ENCODE peak calls at places on chromosomes 16 and 17, in ten cellular contexts. One of them, this sample, is unnamed.

GRCh38 chr16:35485915-35486314 is 2026.5 kb downstream of the TP53TG3F start:
- DNase-seq in AG04449: no peak
- DNase-seq in fibroblast of the aortic adventitia: no peak
- DNase-seq in A549: no peak
- DNase-seq in mammary epithelial cell: no peak
- DNase-seq in endothelial cell: no peak
- DNase-seq in cardiac fibroblast: no peak
- DNase-seq in glutamatergic neuron: no peak
- DNase-seq in WTC11: no peak
- DNase-seq in prostate gland: no peak
- DNase-seq in this sample: no peak

GRCh38 chr16:19285431-19285830 is at the start of gene CLEC19A:
- DNase-seq in mammary epithelial cell: no peak
- DNase-seq in WTC11: no peak
- DNase-seq in endothelial cell: no peak
- DNase-seq in prostate gland: no peak
- DNase-seq in glutamatergic neuron: no peak
- DNase-seq in fibroblast of the aortic adventitia: no peak
- DNase-seq in AG04449: no peak
- DNase-seq in A549: no peak
- DNase-seq in cardiac fibroblast: no peak
- DNase-seq in this sample: no peak

GRCh38 chr16:24609740-24610420 is 70.5 kb downstream of the RBBP6 start:
- DNase-seq in endothelial cell: peak; percentile 31
- DNase-seq in fibroblast of the aortic adventitia: peak; percentile 68
- DNase-seq in A549: no peak
- DNase-seq in WTC11: peak; percentile 52
- DNase-seq in glutamatergic neuron: peak; percentile 76
- DNase-seq in cardiac fibroblast: peak; percentile 73
- DNase-seq in AG04449: no peak
- DNase-seq in mammary epithelial cell: peak; percentile 36
- DNase-seq in prostate gland: peak; percentile 10
- DNase-seq in this sample: peak; percentile 53

GRCh38 chr16:3587547-3588110 is 10.4 kb upstream of the NLRC3 start:
- DNase-seq in WTC11: no peak
- DNase-seq in endothelial cell: no peak
- DNase-seq in cardiac fibroblast: no peak
- DNase-seq in fibroblast of the aortic adventitia: no peak
- DNase-seq in mammary epithelial cell: no peak
- DNase-seq in A549: no peak
- DNase-seq in glutamatergic neuron: no peak
- DNase-seq in prostate gland: no peak
- DNase-seq in AG04449: no peak
- DNase-seq in this sample: no peak

GRCh38 chr16:89922477-89922883 is 662 bp upstream of the TUBB3 start:
- DNase-seq in endothelial cell: peak; percentile 53
- DNase-seq in fibroblast of the aortic adventitia: peak; percentile 89
- DNase-seq in AG04449: peak; percentile 62
- DNase-seq in A549: peak; percentile 93
- DNase-seq in mammary epithelial cell: peak; percentile 78
- DNase-seq in prostate gland: no peak
- DNase-seq in cardiac fibroblast: peak; percentile 93
- DNase-seq in WTC11: peak; percentile 63
- DNase-seq in glutamatergic neuron: peak; percentile 95
- DNase-seq in this sample: peak; percentile 89

GRCh38 chr16:12173121-12173520 is 196.6 kb downstream of the SNX29 start:
- DNase-seq in prostate gland: no peak
- DNase-seq in mammary epithelial cell: no peak
- DNase-seq in glutamatergic neuron: no peak
- DNase-seq in cardiac fibroblast: no peak
- DNase-seq in AG04449: no peak
- DNase-seq in endothelial cell: no peak
- DNase-seq in A549: no peak
- DNase-seq in WTC11: no peak
- DNase-seq in fibroblast of the aortic adventitia: no peak
- DNase-seq in this sample: no peak

GRCh38 chr16:78762222-78762621 is 662.8 kb downstream of the WWOX start:
- DNase-seq in fibroblast of the aortic adventitia: no peak
- DNase-seq in endothelial cell: no peak
- DNase-seq in cardiac fibroblast: no peak
- DNase-seq in glutamatergic neuron: no peak
- DNase-seq in A549: no peak
- DNase-seq in mammary epithelial cell: no peak
- DNase-seq in AG04449: no peak
- DNase-seq in prostate gland: no peak
- DNase-seq in WTC11: no peak
- DNase-seq in this sample: no peak

GRCh38 chr17:38743556-38744171 is 4.5 kb downstream of the PCGF2 start:
- DNase-seq in glutamatergic neuron: no peak
- DNase-seq in mammary epithelial cell: no peak
- DNase-seq in WTC11: no peak
- DNase-seq in A549: no peak
- DNase-seq in AG04449: no peak
- DNase-seq in endothelial cell: no peak
- DNase-seq in prostate gland: no peak
- DNase-seq in fibroblast of the aortic adventitia: no peak
- DNase-seq in cardiac fibroblast: no peak
- DNase-seq in this sample: no peak

GRCh38 chr17:82228842-82229685 is at the start of gene SLC16A3:
- DNase-seq in mammary epithelial cell: peak; percentile 67
- DNase-seq in fibroblast of the aortic adventitia: peak; percentile 68
- DNase-seq in prostate gland: no peak
- DNase-seq in A549: peak; percentile 66
- DNase-seq in glutamatergic neuron: no peak
- DNase-seq in cardiac fibroblast: peak; percentile 88
- DNase-seq in endothelial cell: peak; percentile 62
- DNase-seq in AG04449: no peak
- DNase-seq in WTC11: peak; percentile 49
- DNase-seq in this sample: no peak

GRCh38 chr17:31524926-31525800 is 133.7 kb downstream of the RAB11FIP4 start:
- DNase-seq in A549: peak; percentile 87
- DNase-seq in endothelial cell: peak; percentile 97
- DNase-seq in fibroblast of the aortic adventitia: peak; percentile 96
- DNase-seq in mammary epithelial cell: peak; percentile 81
- DNase-seq in cardiac fibroblast: peak; percentile 96
- DNase-seq in AG04449: peak; percentile 80
- DNase-seq in WTC11: peak; percentile 97
- DNase-seq in prostate gland: peak; percentile 87
- DNase-seq in glutamatergic neuron: peak; percentile 95
- DNase-seq in this sample: peak; percentile 98

GRCh38 chr17:31523862-31524730 is 132.6 kb downstream of the RAB11FIP4 start:
- DNase-seq in WTC11: no peak
- DNase-seq in A549: no peak
- DNase-seq in AG04449: no peak
- DNase-seq in cardiac fibroblast: no peak
- DNase-seq in glutamatergic neuron: peak; percentile 22
- DNase-seq in mammary epithelial cell: no peak
- DNase-seq in endothelial cell: no peak
- DNase-seq in fibroblast of the aortic adventitia: no peak
- DNase-seq in prostate gland: no peak
- DNase-seq in this sample: no peak

GRCh38 chr17:31522284-31522931 is 130.9 kb downstream of the RAB11FIP4 start:
- DNase-seq in prostate gland: no peak
- DNase-seq in fibroblast of the aortic adventitia: no peak
- DNase-seq in A549: no peak
- DNase-seq in glutamatergic neuron: peak; percentile 11
- DNase-seq in mammary epithelial cell: no peak
- DNase-seq in AG04449: no peak
- DNase-seq in endothelial cell: no peak
- DNase-seq in cardiac fibroblast: no peak
- DNase-seq in WTC11: no peak
- DNase-seq in this sample: no peak

GRCh38 chr17:31521632-31522283 is 130.3 kb downstream of the RAB11FIP4 start:
- DNase-seq in endothelial cell: no peak
- DNase-seq in cardiac fibroblast: no peak
- DNase-seq in glutamatergic neuron: peak; percentile 4
- DNase-seq in fibroblast of the aortic adventitia: no peak
- DNase-seq in A549: no peak
- DNase-seq in AG04449: no peak
- DNase-seq in prostate gland: no peak
- DNase-seq in WTC11: no peak
- DNase-seq in mammary epithelial cell: no peak
- DNase-seq in this sample: no peak

GRCh38 chr17:31522987-31523495 is 131.6 kb downstream of the RAB11FIP4 start:
- DNase-seq in fibroblast of the aortic adventitia: no peak
- DNase-seq in cardiac fibroblast: no peak
- DNase-seq in prostate gland: no peak
- DNase-seq in endothelial cell: no peak
- DNase-seq in A549: no peak
- DNase-seq in glutamatergic neuron: peak; percentile 5
- DNase-seq in AG04449: no peak
- DNase-seq in WTC11: no peak
- DNase-seq in mammary epithelial cell: no peak
- DNase-seq in this sample: no peak
- TF ChIP-seq CTCF in fibroblast of the aortic adventitia: no peak
- TF ChIP-seq CTCF in cardiac fibroblast: no peak
- TF ChIP-seq CTCF in prostate gland: no peak
- TF ChIP-seq CTCF in endothelial cell: no peak
- TF ChIP-seq CTCF in A549: no peak
- TF ChIP-seq CTCF in glutamatergic neuron: no peak
- TF ChIP-seq CTCF in AG04449: no peak
- TF ChIP-seq CTCF in WTC11: no peak
- TF ChIP-seq CTCF in mammary epithelial cell: no peak
- TF ChIP-seq CTCF in this sample: no peak

DNA sequence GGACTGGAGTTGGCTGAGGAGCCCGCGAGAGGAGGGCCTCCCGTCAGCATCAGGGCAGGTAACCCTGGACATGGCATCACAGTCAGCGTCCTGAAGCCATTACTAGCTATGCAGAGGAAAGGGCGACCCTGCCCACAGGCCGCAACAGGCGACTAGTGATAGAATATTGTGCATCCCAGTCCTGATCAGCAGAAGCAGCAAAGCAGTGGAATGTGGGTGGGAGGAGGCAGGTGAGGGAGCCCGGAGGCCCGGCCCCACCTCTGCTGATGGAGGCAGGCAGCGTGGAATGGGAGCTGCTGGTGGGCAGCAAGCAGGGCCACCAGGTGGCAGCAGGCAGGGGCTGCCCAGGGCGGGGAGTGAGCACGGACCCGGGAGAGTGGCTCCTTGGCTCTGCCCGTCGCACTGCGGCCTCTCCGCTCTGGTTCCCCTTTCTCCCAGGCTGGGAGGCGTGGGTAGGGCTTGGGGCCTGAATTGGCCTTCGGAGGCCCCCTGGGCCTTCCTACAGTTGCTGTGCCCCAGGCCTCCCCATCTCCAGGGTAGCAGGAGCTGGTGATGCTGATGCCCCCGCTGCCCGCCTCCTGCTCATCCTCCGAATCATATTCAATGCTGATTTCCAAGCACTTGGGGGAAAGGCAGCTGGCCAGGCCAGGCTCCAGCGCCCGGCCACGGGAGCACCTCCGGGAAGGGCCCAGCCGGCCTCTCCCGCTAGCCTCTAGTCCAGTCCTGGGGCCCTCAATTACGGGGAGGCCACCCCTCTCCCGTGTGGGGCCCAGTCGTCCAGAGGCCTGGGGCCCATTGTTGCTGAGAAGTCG is 20.2 kb downstream of the TSPOAP1 start:
- DNase-seq in AG04449: no peak
- DNase-seq in mammary epithelial cell: no peak
- DNase-seq in prostate gland: no peak
- DNase-seq in fibroblast of the aortic adventitia: no peak
- DNase-seq in A549: peak; percentile 35
- DNase-seq in endothelial cell: peak; percentile 68
- DNase-seq in cardiac fibroblast: no peak
- DNase-seq in glutamatergic neuron: peak; percentile 51
- DNase-seq in WTC11: peak; percentile 75
- DNase-seq in this sample: no peak
- TF ChIP-seq CTCF in AG04449: peak; percentile 45
- TF ChIP-seq CTCF in mammary epithelial cell: no peak
- TF ChIP-seq CTCF in prostate gland: peak; percentile 16
- TF ChIP-seq CTCF in fibroblast of the aortic adventitia: peak; percentile 22
- TF ChIP-seq CTCF in A549: peak; percentile 39
- TF ChIP-seq CTCF in endothelial cell: peak; percentile 48
- TF ChIP-seq CTCF in cardiac fibroblast: peak; percentile 28
- TF ChIP-seq CTCF in glutamatergic neuron: no peak
- TF ChIP-seq CTCF in WTC11: no peak
- TF ChIP-seq CTCF in this sample: no peak

DNA sequence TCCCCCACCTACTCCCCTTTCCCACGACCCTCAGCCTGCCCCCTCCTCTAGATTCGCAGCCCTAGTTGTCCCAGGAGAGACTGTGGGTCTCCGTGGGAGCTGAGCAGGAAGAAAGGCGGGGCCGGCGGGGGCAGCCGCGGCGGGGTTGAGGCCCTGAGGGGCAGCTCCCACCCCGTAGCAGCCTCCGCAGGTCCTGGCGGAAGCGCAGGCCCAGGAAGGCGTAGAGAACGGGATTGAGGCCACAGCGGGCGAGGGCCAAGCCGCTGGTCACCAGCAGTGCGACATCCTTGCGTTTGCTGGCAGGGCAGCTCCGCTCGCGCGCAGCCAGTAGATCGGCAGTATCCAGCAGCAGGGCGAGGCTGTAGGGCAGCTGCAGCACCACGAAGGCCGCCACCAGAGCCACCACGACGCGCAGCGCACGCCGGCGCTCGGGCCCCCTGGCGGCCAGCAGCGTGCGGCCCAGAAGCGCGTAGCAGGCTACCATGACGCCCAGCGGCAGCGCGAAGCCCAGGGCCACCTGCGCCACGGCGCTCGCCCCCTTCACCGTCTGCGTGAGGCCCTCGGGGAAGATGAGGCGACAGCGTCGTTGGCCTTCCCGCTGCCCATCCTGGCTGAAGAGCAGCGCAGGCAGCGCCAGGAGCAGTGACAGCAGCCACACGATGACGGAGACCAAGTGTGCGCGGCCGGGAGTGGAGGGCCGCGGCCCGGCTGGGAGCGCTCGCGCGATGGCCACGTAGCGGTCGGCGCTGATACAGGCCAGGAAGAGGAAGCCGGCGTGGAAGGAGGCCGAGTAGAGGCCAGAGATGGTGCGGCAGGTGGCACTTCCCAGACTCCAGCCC is 1.9 kb downstream of the CCR10 start:
- DNase-seq in cardiac fibroblast: peak; percentile 83
- DNase-seq in glutamatergic neuron: peak; percentile 90
- DNase-seq in prostate gland: peak; percentile 78
- DNase-seq in fibroblast of the aortic adventitia: peak; percentile 70
- DNase-seq in endothelial cell: peak; percentile 86
- DNase-seq in AG04449: no peak
- DNase-seq in WTC11: peak; percentile 82
- DNase-seq in mammary epithelial cell: peak; percentile 70
- DNase-seq in A549: peak; percentile 92
- DNase-seq in this sample: no peak
- TF ChIP-seq CTCF in cardiac fibroblast: peak; percentile 36
- TF ChIP-seq CTCF in glutamatergic neuron: peak; percentile 95
- TF ChIP-seq CTCF in prostate gland: peak; percentile 98
- TF ChIP-seq CTCF in fibroblast of the aortic adventitia: peak; percentile 59
- TF ChIP-seq CTCF in endothelial cell: peak; percentile 86
- TF ChIP-seq CTCF in AG04449: peak; percentile 87
- TF ChIP-seq CTCF in WTC11: peak; percentile 70
- TF ChIP-seq CTCF in mammary epithelial cell: peak; percentile 66
- TF ChIP-seq CTCF in A549: peak; percentile 86
- TF ChIP-seq CTCF in this sample: no peak

DNA sequence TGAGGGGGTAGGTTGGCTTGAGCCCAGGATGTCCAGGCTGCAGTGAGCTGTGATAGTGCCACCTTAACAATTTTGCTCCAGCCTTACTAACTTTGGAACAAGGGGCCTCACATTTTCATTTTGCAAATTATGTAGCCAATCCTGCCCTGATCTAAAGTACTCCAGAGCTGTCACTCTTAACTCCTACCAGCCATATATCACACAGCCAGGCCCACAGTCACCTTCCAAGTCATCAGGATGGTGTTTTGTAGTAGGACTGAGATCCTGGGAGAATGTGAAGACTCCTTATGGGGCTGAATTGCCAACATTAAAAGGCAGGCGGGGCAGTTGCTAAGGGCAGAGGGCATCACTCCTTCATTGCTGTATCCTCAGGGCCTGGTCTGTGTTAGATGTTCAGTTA is 243.0 kb downstream of the MRTFB start:
- DNase-seq in mammary epithelial cell: no peak
- DNase-seq in A549: no peak
- DNase-seq in glutamatergic neuron: no peak
- DNase-seq in WTC11: no peak
- DNase-seq in AG04449: no peak
- DNase-seq in prostate gland: no peak
- DNase-seq in cardiac fibroblast: no peak
- DNase-seq in endothelial cell: no peak
- DNase-seq in fibroblast of the aortic adventitia: no peak
- DNase-seq in this sample: no peak
- TF ChIP-seq CTCF in mammary epithelial cell: no peak
- TF ChIP-seq CTCF in A549: no peak
- TF ChIP-seq CTCF in glutamatergic neuron: no peak
- TF ChIP-seq CTCF in WTC11: no peak
- TF ChIP-seq CTCF in AG04449: no peak
- TF ChIP-seq CTCF in prostate gland: no peak
- TF ChIP-seq CTCF in cardiac fibroblast: no peak
- TF ChIP-seq CTCF in endothelial cell: no peak
- TF ChIP-seq CTCF in fibroblast of the aortic adventitia: no peak
- TF ChIP-seq CTCF in this sample: no peak

This sample was measured in omental fat pad.